ENCODE peak calls at places on chromosomes 7 and 10, in four cellular contexts. M is CD4-positive, CD25-positive, alpha-beta regulatory T cell; I is right atrium auricular region; L is transverse colon. Q is an unnamed sample. For H3K4me1, the result is how much of the 10 kb centered on the place peaks cover.

GRCh38 chr7:132298782-132299181 is 277.5 kb downstream of the PLXNA4 start:
- DNase-seq in I (no peak), L (no peak), M (no peak), Q (no peak)

GRCh38 chr10:117391436-117392205 is 16.4 kb upstream of the PDZD8 start:
- DNase-seq in I (no peak), L (no peak), M (no peak), Q (no peak)

GRCh38 chr10:44843484-44843883 is 67.7 kb upstream of the TMEM72 start:
- DNase-seq in L (no peak), M (no peak), I (no peak), Q (no peak)

GRCh38 chr7:101933028-101933427 is 115.6 kb downstream of the CUX1 start:
- DNase-seq in L (no peak), I (no peak), M (no peak), Q (no peak)

GRCh38 chr10:84214612-84215235 is 10.6 kb downstream of the LRIT2 start:
- DNase-seq in L (peak), I (no peak), M (no peak), Q (no peak)

GRCh38 chr10:106987362-106987761 is 177.1 kb downstream of the SORCS1 start:
- DNase-seq in I (no peak), M (no peak), L (no peak), Q (no peak)

GRCh38 chr10:15167411-15168295 is 840 bp downstream of the NMT2 start:
- DNase-seq in I (peak), L (peak), M (peak), Q (peak)

GRCh38 chr10:100229819-100230422 is 525 bp upstream of the CHUK start:
- DNase-seq in M (no peak), I (no peak), L (no peak), Q (no peak)

GRCh38 chr10:43802988-43803696 is 154.5 kb upstream of the ZNF32 start:
- DNase-seq in I (no peak), M (no peak), L (no peak), Q (no peak)

GRCh38 chr10:106956216-106956915 is 208.1 kb downstream of the SORCS1 start:
- DNase-seq in M (no peak), L (no peak), I (no peak), Q (no peak)

GRCh38 chr10:48215148-48215982 is 59.1 kb downstream of the FRMPD2 start:
- DNase-seq in L (peak), I (no peak), M (no peak), Q (no peak)

GRCh38 chr10:49220031-49220430 is 31.8 kb upstream of the TMEM273 start:
- DNase-seq in L (no peak), M (no peak), I (no peak), Q (no peak)

GRCh38 chr10:69056536-69057260 is 31.2 kb upstream of the SRGN start:
- DNase-seq in M (no peak), L (no peak), I (no peak), Q (no peak)

GRCh38 chr7:35365523-35365922 is 111.6 kb upstream of the TBX20 start:
- DNase-seq in I (no peak), L (no peak), M (no peak), Q (no peak)

GRCh38 chr10:132197271-132198067 is 10.7 kb downstream of the DPYSL4 start:
- DNase-seq in I (no peak), L (no peak), M (no peak), Q (peak)

GRCh38 chr10:43827853-43828252 is 179.2 kb upstream of the ZNF32 start:
- DNase-seq in L (no peak), I (no peak), M (no peak), Q (no peak)

GRCh38 chr7:120856621-120857352 is 1.2 kb downstream of the TSPAN12 start:
- DNase-seq in M (no peak), L (peak), I (peak), Q (peak)

GRCh38 chr7:20165146-20165510 is 52.1 kb downstream of the MACC1 start:
- DNase-seq in I (no peak), M (no peak), L (no peak), Q (no peak)

GRCh38 chr10:23432161-23432560 is 6.7 kb upstream of the OTUD1 start:
- DNase-seq in L (peak), I (no peak), M (no peak), Q (no peak)

GRCh38 chr10:35195361-35196306 is 69.0 kb downstream of the CREM start:
- DNase-seq in I (peak), M (peak), L (peak), Q (peak)

GRCh38 chr10:59283456-59284082 is 78.8 kb downstream of the FAM13C start:
- DNase-seq in I (no peak), M (no peak), L (no peak), Q (no peak)

GRCh38 chr10:119379466-119380071 is 162.9 kb downstream of the RGS10 start:
- DNase-seq in M (no peak), I (no peak), L (no peak), Q (no peak)

GRCh38 chr10:33791295-33791694 is 456.8 kb upstream of the NRP1 start:
- DNase-seq in M (no peak), I (no peak), L (no peak), Q (no peak)

GRCh38 chr10:21707498-21707897 is 173.5 kb downstream of the MLLT10 start:
- DNase-seq in M (no peak), I (no peak), L (no peak), Q (no peak)

GRCh38 chr7:30789334-30789711 is 18.1 kb downstream of the MINDY4 start:
- DNase-seq in M (no peak), I (peak), L (no peak), Q (peak)

DNA sequence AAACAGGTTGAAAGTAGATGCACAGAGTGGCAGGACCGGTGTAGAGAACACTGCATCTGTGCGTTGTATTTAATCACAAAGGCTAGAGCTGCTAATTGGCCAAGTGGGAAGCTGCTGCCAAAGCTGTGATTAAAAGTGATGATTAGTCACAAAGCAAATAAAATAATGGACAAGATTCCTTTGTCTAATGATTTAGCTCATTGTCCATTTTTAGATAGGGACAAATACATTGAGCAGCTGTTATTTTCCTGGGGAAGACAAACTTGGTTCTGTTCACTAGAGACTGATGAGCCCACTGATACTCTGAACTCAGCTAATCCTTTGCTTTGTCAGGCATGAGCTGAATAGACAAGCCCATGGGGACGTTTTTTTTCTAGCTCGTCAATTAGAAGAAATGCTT is 19.7 kb downstream of the UBE3C start:
- DNase-seq in M (no peak), L (no peak), I (no peak), Q (no peak)
- H3K4me1 ChIP-seq in M (under half), L (under half), I (under half), Q (under half)

GRCh38 chr7:1050254-1050906 is 6.0 kb downstream of the GPR146 start:
- DNase-seq in M (no peak), L (no peak), I (no peak), Q (no peak)
- H3K4me1 ChIP-seq in M (half or more), L (under half), I (under half), Q (under half)

DNA sequence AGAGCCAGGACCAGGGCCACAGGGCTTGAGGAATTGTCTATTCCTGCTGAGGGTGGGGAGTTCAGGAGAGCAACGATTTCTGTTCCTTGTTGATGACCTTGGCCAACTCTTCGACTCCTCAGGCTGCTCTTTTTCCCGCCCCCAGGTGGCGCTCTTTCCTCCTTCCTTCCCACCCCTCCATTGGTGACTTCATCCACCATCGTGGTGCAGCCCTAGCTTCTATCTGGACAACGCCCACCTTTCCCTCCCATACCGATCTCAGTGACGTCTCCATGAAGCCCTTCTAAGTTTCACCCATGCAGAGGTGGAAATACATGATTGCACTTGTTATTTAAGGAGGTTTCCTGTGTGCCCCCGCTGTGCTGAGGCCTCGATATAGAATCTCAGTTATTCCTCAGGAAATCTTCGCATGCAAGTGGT is 22.1 kb upstream of the CARD11 start:
- DNase-seq in I (no peak), M (peak), L (peak), Q (no peak)
- H3K4me1 ChIP-seq in I (under half), M (half or more), L (under half), Q (under half)

DNA sequence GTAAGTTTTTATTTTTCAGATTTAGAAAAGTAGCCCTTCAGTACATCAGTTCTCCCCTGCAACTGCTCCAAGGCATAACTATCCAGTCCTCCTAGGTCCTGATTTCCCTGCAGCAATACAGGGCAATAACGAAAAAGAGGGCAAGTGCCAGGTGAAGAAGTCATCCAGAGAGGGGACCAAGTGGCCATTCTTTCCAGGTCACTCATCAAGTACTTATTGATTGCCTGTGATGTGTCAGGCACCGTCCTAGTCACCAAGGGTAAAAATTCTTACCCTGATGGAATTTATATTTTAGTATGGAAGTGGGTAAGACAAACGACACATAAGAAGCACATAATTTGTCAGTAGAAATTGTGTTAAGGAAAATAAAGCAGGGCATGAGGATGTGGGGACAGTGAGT is 67.1 kb upstream of the GSDME start:
- DNase-seq in L (no peak), I (no peak), M (no peak), Q (no peak)
- H3K4me1 ChIP-seq in L (under half), I (under half), M (half or more), Q (under half)

GRCh38 chr10:50604049-50604640 is 19.6 kb downstream of the SGMS1 start:
- DNase-seq in L (no peak), M (no peak), I (no peak), Q (no peak)

GRCh38 chr10:50605280-50606270 is 18.2 kb downstream of the SGMS1 start:
- DNase-seq in L (peak), I (peak), M (no peak), Q (no peak)

GRCh38 chr10:50604823-50605222 is 18.9 kb downstream of the SGMS1 start:
- DNase-seq in L (no peak), I (no peak), M (no peak), Q (no peak)

GRCh38 chr10:50601974-50602373 is 21.8 kb downstream of the SGMS1 start:
- DNase-seq in M (no peak), I (no peak), L (no peak), Q (no peak)

GRCh38 chr10:50603151-50603850 is 20.5 kb downstream of the SGMS1 start:
- DNase-seq in M (no peak), L (no peak), I (no peak), Q (no peak)
- H3K4me1 ChIP-seq in M (half or more), L (under half), I (under half), Q (under half)

GRCh38 chr10:95759233-95759826 is 3.4 kb downstream of the ENTPD1 start:
- DNase-seq in L (no peak), I (no peak), M (no peak), Q (no peak)
- H3K4me1 ChIP-seq in L (under half), I (under half), M (under half), Q (under half)

GRCh38 chr7:50359995-50360925 is 55.7 kb downstream of the IKZF1 start:
- DNase-seq in I (no peak), L (peak), M (peak), Q (no peak)
- H3K4me1 ChIP-seq in I (under half), L (under half), M (half or more), Q (under half)

DNA sequence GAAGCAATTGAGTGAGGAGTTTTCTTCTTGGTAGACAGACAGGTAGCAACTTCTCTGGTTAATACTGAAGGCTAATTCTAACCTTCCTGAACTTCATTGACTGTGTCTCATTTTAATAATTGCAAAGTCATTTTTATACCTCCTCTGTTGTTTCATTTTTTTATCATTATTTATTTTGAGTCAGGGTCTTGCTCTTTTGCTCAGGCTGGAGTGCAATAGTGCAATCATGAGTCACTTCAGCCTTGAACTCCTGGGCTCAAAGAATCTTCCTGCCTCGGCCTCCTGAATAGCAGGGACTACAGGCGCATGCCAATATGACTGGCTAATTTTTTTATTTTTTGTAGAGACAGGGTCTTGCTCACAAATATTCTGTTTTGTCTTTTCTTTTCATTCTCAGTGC is 45.4 kb downstream of the APBB1IP start:
- DNase-seq in I (no peak), L (no peak), M (no peak), Q (no peak)
- H3K4me1 ChIP-seq in I (under half), L (under half), M (half or more), Q (under half)